ENCODE peak calls at places on chromosomes 3 and 15, in seven cellular contexts. C is NT2/D1, B is SJSA1, F is body of pancreas, L is cardiac muscle cell, Z is endodermal cell, A is A549. P is an unnamed sample.

GRCh38 chr3:195147649-195148121 is 123.3 kb downstream of the XXYLT1 start:
- DNase-seq in C (no peak), Z (no peak), A (no peak), F (peak; percentile 41), B (peak; percentile 45), L (no peak), P (no peak)

GRCh38 chr3:129908417-129908816 is 14.9 kb upstream of the TMCC1 start:
- DNase-seq in C (no peak), A (no peak), B (no peak), L (no peak), F (peak; percentile 53), Z (no peak), P (no peak)

GRCh38 chr3:101484805-101485620 is 28.0 kb downstream of the SENP7 start:
- DNase-seq in L (no peak), Z (peak; percentile 50), C (no peak), A (no peak), F (no peak), B (peak; percentile 66), P (no peak)

GRCh38 chr3:104102386-104102785 is 1264.3 kb upstream of the ALCAM start:
- DNase-seq in C (peak; percentile 39), Z (peak; percentile 78), A (peak; percentile 5), F (peak; percentile 48), B (peak; percentile 5), L (peak; percentile 68), P (peak; percentile 39)

GRCh38 chr3:59446775-59447465 is 397.1 kb upstream of the CFAP20DC start:
- DNase-seq in A (no peak), B (peak; percentile 51), Z (no peak), C (no peak), F (no peak), L (no peak), P (no peak)

GRCh38 chr3:2837233-2837632 is 272.9 kb downstream of the IL5RA start:
- DNase-seq in Z (no peak), C (no peak), A (no peak), L (peak; percentile 41), F (no peak), B (no peak), P (no peak)

GRCh38 chr15:42491540-42492225 is 742 bp upstream of the ZNF106 start:
- DNase-seq in A (peak; percentile 25), Z (no peak), B (no peak), L (no peak), F (no peak), C (no peak), P (no peak)

GRCh38 chr15:48358229-48358641 is 27.0 kb downstream of the DUT start:
- DNase-seq in C (no peak), F (no peak), L (peak; percentile 18), Z (no peak), B (peak; percentile 70), A (no peak), P (no peak)

GRCh38 chr15:33068007-33068441 is 126.5 kb downstream of the FMN1 start:
- DNase-seq in F (peak; percentile 79), L (no peak), Z (peak; percentile 85), A (peak; percentile 72), B (peak; percentile 63), C (no peak), P (no peak)

GRCh38 chr15:79311901-79312553 is 1.1 kb downstream of the TMED3 start:
- DNase-seq in F (no peak), Z (no peak), C (no peak), L (no peak), A (no peak), B (no peak), P (no peak)

GRCh38 chr3:8442993-8443670 is 58.5 kb upstream of the LMCD1 start:
- DNase-seq in B (no peak), L (peak; percentile 24), C (no peak), A (no peak), Z (no peak), F (no peak), P (no peak)

GRCh38 chr15:63288778-63289378 is 11.5 kb downstream of the APH1B start:
- DNase-seq in Z (no peak), L (peak; percentile 54), F (no peak), C (no peak), A (peak; percentile 86), B (peak; percentile 63), P (no peak)

GRCh38 chr3:71008350-71008923 is 575.1 kb downstream of the FOXP1 start:
- DNase-seq in A (no peak), C (no peak), L (no peak), Z (no peak), F (no peak), B (no peak), P (no peak)

GRCh38 chr15:34233614-34234013 is 8.8 kb downstream of the EMC4 start:
- DNase-seq in F (no peak), C (no peak), B (no peak), A (no peak), L (no peak), Z (no peak), P (no peak)

GRCh38 chr3:189967254-189967865 is 153.3 kb downstream of the P3H2 start:
- DNase-seq in A (peak; percentile 26), F (peak; percentile 33), B (peak; percentile 41), C (peak; percentile 30), L (peak; percentile 73), Z (no peak), P (no peak)

GRCh38 chr15:82021992-82022391 is 23.8 kb downstream of the MEX3B start:
- DNase-seq in Z (no peak), F (peak; percentile 23), L (peak; percentile 34), C (no peak), B (no peak), A (no peak), P (no peak)

GRCh38 chr15:65936317-65936716 is 67.0 kb downstream of the RAB11A start:
- DNase-seq in C (no peak), L (no peak), B (no peak), A (no peak), Z (no peak), F (no peak), P (no peak)

GRCh38 chr15:70195171-70195807 is 97.6 kb upstream of the TLE3 start:
- DNase-seq in A (no peak), F (no peak), C (no peak), B (no peak), Z (no peak), L (no peak), P (no peak)

GRCh38 chr15:77064118-77064517 is 6.8 kb downstream of the TSPAN3 start:
- DNase-seq in L (no peak), F (no peak), B (no peak), A (no peak), Z (no peak), C (no peak), P (no peak)

GRCh38 chr3:49415931-49416601 is 3.8 kb downstream of the TCTA start:
- DNase-seq in C (no peak), L (no peak), Z (no peak), A (no peak), B (no peak), F (peak; percentile 39), P (no peak)

GRCh38 chr3:99365979-99366378 is 272.4 kb upstream of the COL8A1 start:
- DNase-seq in L (no peak), B (no peak), Z (no peak), C (no peak), A (no peak), F (no peak), P (no peak)

GRCh38 chr3:9147896-9148267 is 101.6 kb downstream of the SRGAP3 start:
- DNase-seq in C (no peak), A (no peak), Z (no peak), L (no peak), F (no peak), B (no peak), P (no peak)

GRCh38 chr15:65377976-65378366 is at the start of gene IGDCC3:
- DNase-seq in C (peak; percentile 81), F (no peak), A (no peak), B (no peak), L (peak; percentile 87), Z (peak; percentile 91), P (no peak)

DNA sequence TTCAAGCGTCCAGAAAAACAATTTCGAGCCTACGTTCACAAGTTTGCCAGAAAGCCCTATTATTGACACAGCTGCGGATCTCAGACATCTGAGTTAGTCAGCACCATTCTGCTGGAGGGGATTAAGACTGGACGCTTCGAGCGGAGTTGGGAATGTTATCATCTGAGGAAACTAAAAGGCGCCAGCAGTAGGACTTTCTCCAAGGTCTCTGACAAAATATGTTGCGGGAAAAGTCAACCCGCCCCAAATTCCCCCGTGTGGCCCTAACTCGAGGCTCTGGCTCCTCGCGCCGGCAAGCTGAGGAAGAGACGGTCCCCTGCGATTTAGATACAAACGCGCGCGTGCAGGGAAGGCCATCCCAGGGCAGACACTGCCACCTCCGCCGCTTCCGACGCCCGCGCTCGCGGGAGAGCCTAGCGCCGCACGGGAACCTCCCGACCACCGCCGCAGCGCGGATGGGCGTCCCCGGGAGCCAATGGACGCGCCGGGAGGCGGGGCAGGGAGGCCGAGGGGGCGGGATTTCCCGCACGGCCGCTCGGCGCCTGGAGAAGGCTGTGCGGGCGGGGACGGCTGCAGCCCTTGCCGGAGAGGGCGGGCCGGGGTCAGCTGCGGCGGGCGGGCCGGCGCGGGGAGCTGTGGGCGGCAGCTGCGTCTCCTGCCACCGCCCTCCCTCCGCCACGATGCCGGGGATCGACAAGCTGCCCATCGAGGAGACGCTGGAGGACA is at the start of gene APPL1:
- DNase-seq in C (peak; percentile 92), L (peak; percentile 97), B (peak; percentile 86), A (peak; percentile 85), Z (peak; percentile 98), F (peak; percentile 91), P (peak; percentile 80)
- H3K9me3 ChIP-seq in C (no peaks in the 10 kb centered on the region), L (no peaks in the 10 kb centered on the region), B (no peaks in the 10 kb centered on the region), A (no peaks in the 10 kb centered on the region), Z (no peaks in the 10 kb centered on the region), F (no peaks in the 10 kb centered on the region), P (no peaks in the 10 kb centered on the region)

DNA sequence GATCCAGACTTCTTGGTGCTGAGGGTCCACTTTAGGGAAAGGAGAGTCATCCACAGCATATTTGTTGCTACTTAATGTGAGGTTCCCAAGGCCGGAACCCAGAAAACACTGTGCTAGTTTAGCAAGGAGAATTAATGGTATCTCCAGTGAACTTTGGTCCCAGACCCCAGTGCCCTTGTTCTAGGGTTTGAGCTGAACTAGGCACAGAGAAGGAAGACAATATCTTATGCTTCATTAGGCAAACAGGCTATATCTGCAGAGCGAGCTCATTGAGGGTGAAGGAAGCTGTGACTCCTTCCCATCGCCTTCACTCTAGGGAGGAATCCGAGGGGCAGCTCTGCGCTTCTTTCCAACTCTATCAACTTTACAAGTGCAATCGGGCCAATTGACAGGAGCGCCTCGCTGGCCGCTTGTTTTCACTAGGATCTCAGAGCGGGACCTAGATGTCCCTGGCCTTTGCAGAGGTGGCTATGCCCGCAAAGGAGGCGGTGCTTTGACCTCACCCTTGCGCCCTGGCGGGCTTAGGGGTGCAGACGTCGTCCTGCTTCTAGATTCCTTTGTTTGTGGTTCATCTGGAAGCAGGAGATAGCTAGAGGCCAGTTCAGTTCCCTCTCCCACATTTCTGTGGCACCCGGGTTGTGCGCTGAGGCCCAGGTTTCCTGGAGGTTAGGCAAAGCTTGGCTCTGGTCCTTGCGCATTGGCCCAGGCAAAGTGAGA is 1.0 kb downstream of the PPM1L start:
- DNase-seq in C (no peak), B (no peak), L (peak; percentile 43), F (no peak), Z (peak; percentile 73), A (no peak), P (no peak)
- H3K4me1 ChIP-seq in C (peaks cover 3% of the 10 kb centered on the region), B (peaks cover 19% of the 10 kb centered on the region), L (peaks cover 10% of the 10 kb centered on the region), F (peaks cover 45% of the 10 kb centered on the region), Z (peaks cover 4% of the 10 kb centered on the region), A (peaks cover 9% of the 10 kb centered on the region), P (peaks cover 4% of the 10 kb centered on the region)

GRCh38 chr3:62319570-62320243 is 53.6 kb downstream of the FEZF2 start:
- DNase-seq in A (no peak), Z (no peak), C (no peak), B (no peak), F (no peak), L (no peak), P (no peak)
- H3K4me3 ChIP-seq in A (peak overlapping the region; percentile 68), Z (peak overlapping the region; percentile 95), C (peak overlapping the region; percentile 68), B (no peak overlapping the region), F (peak overlapping the region; percentile 13), L (no peak overlapping the region), P (no peak overlapping the region)

GRCh38 chr3:138542977-138543376 is 51.1 kb downstream of the CEP70 start:
- DNase-seq in F (no peak), B (no peak), Z (no peak), A (no peak), C (no peak), L (no peak), P (no peak)
- H3K9me3 ChIP-seq in F (no peaks in the 10 kb centered on the region), B (peaks cover 16% of the 10 kb centered on the region), Z (peaks cover 89% of the 10 kb centered on the region), A (peaks cover 4% of the 10 kb centered on the region), C (peaks cover 66% of the 10 kb centered on the region), L (no peaks in the 10 kb centered on the region), P (no peaks in the 10 kb centered on the region)

P was measured in iPS DF 6.9.